ENCODE peak calls at places on chromosomes 1 and 21, in four cellular contexts. I is uterus, N is esophagus squamous epithelium, S is transverse colon. F is an unnamed sample.

GRCh38 chr1:94679336-94680007 is 137.9 kb upstream of the F3 start:
- DNase-seq in I (peak), N (no peak), S (no peak), F (no peak)

GRCh38 chr1:22567994-22568393 is 4.7 kb downstream of the EPHA8 start:
- DNase-seq in I (no peak), N (no peak), S (no peak), F (no peak)

GRCh38 chr21:34592120-34592561 is 22.8 kb downstream of the RCAN1 start:
- DNase-seq in I (no peak), N (no peak), S (peak), F (no peak)

GRCh38 chr1:195766709-195767108 is 841.5 kb downstream of the KCNT2 start:
- DNase-seq in I (no peak), N (no peak), S (no peak), F (no peak)

GRCh38 chr1:214604543-214604942 is 1.5 kb downstream of the CENPF start:
- DNase-seq in I (no peak), N (no peak), S (no peak), F (no peak)

GRCh38 chr1:219323426-219323825 is 149.7 kb downstream of the LYPLAL1 start:
- DNase-seq in I (no peak), N (no peak), S (no peak), F (no peak)

GRCh38 chr1:50421768-50422674 is 1.2 kb downstream of the DMRTA2 start:
- DNase-seq in I (no peak), N (no peak), S (no peak), F (no peak)

GRCh38 chr1:58573705-58574591 is 3.1 kb downstream of the TACSTD2 start:
- DNase-seq in I (no peak), N (no peak), S (no peak), F (no peak)

GRCh38 chr1:68232354-68233148 is at the start of gene WLS:
- DNase-seq in I (peak), N (no peak), S (peak), F (peak)

GRCh38 chr1:198151688-198152087 is 5.1 kb upstream of the NEK7 start:
- DNase-seq in I (no peak), N (no peak), S (no peak), F (no peak)

GRCh38 chr1:23436520-23437354 is 12.2 kb upstream of the TCEA3 start:
- DNase-seq in I (no peak), N (no peak), S (peak), F (no peak)

GRCh38 chr1:168758503-168758902 is 29.5 kb upstream of the DPT start:
- DNase-seq in I (no peak), N (no peak), S (no peak), F (no peak)

GRCh38 chr1:75129660-75130311 is 4.4 kb upstream of the LHX8 start:
- DNase-seq in I (no peak), N (no peak), S (no peak), F (no peak)

GRCh38 chr1:95117207-95118018 is at the start of gene TLCD4:
- DNase-seq in I (peak), N (no peak), S (peak), F (peak)

GRCh38 chr1:9314101-9314500 is 21.4 kb downstream of the SPSB1 start:
- DNase-seq in I (no peak), N (no peak), S (no peak), F (no peak)

GRCh38 chr1:9314711-9315379 is 22.2 kb downstream of the SPSB1 start:
- DNase-seq in I (no peak), N (no peak), S (no peak), F (no peak)

GRCh38 chr1:9312183-9312582 is 19.5 kb downstream of the SPSB1 start:
- DNase-seq in I (no peak), N (no peak), S (no peak), F (no peak)

GRCh38 chr1:9315411-9316079 is 22.9 kb downstream of the SPSB1 start:
- DNase-seq in I (no peak), N (no peak), S (no peak), F (no peak)

DNA sequence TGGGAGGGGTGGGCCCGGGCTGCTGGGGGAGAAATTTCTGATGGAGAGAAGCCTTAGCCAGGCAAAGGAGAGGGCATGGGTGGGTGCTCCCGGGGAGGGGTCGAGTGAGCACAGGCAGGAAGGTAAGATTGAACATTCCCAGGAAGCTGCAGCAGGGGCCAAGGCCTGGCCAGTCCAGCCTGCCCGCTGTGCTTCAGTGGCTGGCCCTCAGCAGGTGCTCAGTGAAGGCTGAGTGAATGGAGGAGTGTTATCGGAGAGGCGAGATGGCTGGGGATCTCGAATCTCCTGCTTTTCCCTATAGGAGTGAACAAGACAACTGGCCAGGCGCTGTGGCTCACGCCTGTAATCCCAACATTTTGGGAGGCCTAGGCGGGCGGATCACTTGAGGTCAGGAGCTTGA is 20.9 kb downstream of the SPSB1 start:
- DNase-seq in I (no peak), N (no peak), S (no peak), F (no peak)
- H3K27ac ChIP-seq in I (peak), N (peak), S (peak), F (no peak)

GRCh38 chr1:12643079-12643478 is 806 bp upstream of the AADACL4 start:
- DNase-seq in I (no peak), N (no peak), S (no peak), F (no peak)

GRCh38 chr1:12640237-12640957 is 3.5 kb upstream of the AADACL4 start:
- DNase-seq in I (no peak), N (no peak), S (no peak), F (no peak)

GRCh38 chr1:12637693-12638092 is 6.2 kb upstream of the AADACL4 start:
- DNase-seq in I (no peak), N (no peak), S (no peak), F (no peak)

GRCh38 chr1:12643785-12644184 is at the start of gene AADACL4:
- DNase-seq in I (no peak), N (no peak), S (no peak), F (no peak)

DNA sequence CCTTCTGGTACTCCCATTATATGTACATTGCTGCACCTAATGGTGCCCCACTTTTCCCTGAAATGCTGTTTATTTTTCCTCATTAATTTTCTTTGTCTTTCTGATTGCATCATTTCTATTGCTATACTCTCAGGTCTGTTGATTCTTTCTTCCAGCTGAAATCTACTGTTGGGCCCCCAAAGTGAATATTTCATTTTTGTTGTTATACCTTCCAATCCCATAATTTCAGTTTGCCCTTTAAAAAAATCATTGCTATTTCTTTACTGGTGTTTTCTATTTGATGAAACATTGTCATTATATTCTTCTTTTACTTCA is 3.0 kb upstream of the AADACL4 start:
- DNase-seq in I (no peak), N (no peak), S (no peak), F (no peak)
- H3K4me3 ChIP-seq in I (no peak), N (no peak), S (no peak), F (no peak)

GRCh38 chr21:44303490-44303981 is 3.7 kb downstream of the PFKL start:
- DNase-seq in I (no peak), N (no peak), S (peak), F (peak)

GRCh38 chr21:44301093-44301492 is 1.2 kb downstream of the PFKL start:
- DNase-seq in I (no peak), N (no peak), S (no peak), F (no peak)

GRCh38 chr21:44304041-44304738 is 4.3 kb downstream of the PFKL start:
- DNase-seq in I (no peak), N (no peak), S (peak), F (no peak)

GRCh38 chr21:44300262-44300959 is 558 bp downstream of the PFKL start:
- DNase-seq in I (peak), N (no peak), S (peak), F (peak)

GRCh38 chr21:44301961-44302406 is 2.1 kb downstream of the PFKL start:
- DNase-seq in I (no peak), N (no peak), S (peak), F (no peak)
- TF ChIP-seq POLR2A in I (no peak), N (no peak), S (no peak), F (no peak)

DNA sequence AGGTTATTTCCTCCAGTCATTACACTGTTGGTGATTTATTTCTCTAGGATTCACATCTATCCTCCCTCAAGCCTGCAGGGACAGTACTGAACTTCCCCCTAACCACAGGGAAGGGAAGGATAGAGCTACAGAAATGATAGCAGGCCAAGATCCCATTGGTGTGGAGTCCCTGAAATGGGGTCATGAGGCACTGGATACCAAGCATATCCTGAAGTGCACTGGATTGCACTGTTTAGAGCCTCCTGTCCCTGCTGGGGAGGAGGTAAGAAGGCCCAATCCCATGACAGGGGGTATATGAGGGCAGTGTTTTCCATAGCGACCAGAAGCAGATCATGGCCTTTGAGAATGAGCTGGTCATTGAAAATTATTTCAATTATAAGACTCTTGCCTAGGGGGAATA is 56.8 kb downstream of the C1orf21 start:
- DNase-seq in I (no peak), N (no peak), S (no peak), F (no peak)
- H3K27ac ChIP-seq in I (no peak), N (no peak), S (no peak), F (no peak)

GRCh38 chr1:3879099-3879498 is 21.0 kb downstream of the C1orf174 start:
- DNase-seq in I (no peak), N (no peak), S (no peak), F (no peak)

GRCh38 chr1:3879787-3880428 is 20.2 kb downstream of the C1orf174 start:
- DNase-seq in I (no peak), N (no peak), S (no peak), F (peak)

GRCh38 chr1:3881191-3881475 is 18.9 kb downstream of the C1orf174 start:
- DNase-seq in I (no peak), N (no peak), S (no peak), F (no peak)

GRCh38 chr1:3883194-3883920 is 16.7 kb downstream of the C1orf174 start:
- DNase-seq in I (no peak), N (no peak), S (no peak), F (no peak)

GRCh38 chr1:3880429-3881190 is 19.5 kb downstream of the C1orf174 start:
- DNase-seq in I (no peak), N (no peak), S (no peak), F (peak)
- H3K4me3 ChIP-seq in I (no peak), N (no peak), S (no peak), F (no peak)

DNA sequence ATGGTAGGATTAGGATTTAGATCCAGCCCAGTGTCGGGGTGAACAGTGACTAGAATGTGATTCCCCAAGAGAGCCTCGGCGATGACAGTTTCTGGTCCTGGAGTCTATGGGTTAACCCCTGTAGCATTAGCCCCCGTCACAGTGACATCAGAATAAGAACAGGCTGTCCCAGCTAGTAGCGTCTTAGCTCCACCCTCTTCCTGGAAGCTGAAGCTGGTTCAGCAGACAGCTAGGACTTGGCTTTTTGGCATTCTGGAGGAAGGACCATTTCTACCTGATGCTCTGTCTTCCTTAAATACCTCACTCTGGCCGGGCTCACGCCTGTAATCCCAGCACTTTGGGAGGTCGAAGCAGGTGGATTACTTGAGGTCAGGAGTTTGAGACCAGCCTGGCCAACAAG is 5.0 kb downstream of the NDUFS2 start:
- DNase-seq in I (peak), N (no peak), S (peak), F (no peak)
- TF ChIP-seq POLR2A in I (peak), N (peak), S (peak), F (peak)

GRCh38 chr1:112964347-112964746 is 8.4 kb upstream of the SLC16A1 start:
- DNase-seq in I (no peak), N (no peak), S (no peak), F (no peak)
- H3K27ac ChIP-seq in I (no peak), N (no peak), S (no peak), F (no peak)

GRCh38 chr21:25457411-25457810 is 149.9 kb downstream of the MRPL39 start:
- DNase-seq in I (no peak), N (no peak), S (no peak), F (no peak)
- H3K4me3 ChIP-seq in I (no peak), N (no peak), S (no peak), F (no peak)

F was measured in right lobe of liver.